ENCODE peak calls at places on chromosomes 11 and 22, in five cellular contexts. D, O, S, B and C are unnamed samples.
A peak's percentile ranks its signal among the peaks of the same experiment; 100 is the strongest.

GRCh38 chr22:26054846-26055245 is 114.4 kb upstream of the SEZ6L start:
- DNase-seq in D (no peak), O (no peak), S (no peak), B (no peak), C (no peak)

GRCh38 chr11:91700854-91701253 is 523.8 kb upstream of the FAT3 start:
- DNase-seq in D (no peak), O (no peak), S (no peak), B (no peak), C (no peak)

GRCh38 chr11:112417339-112417738 is 156.7 kb upstream of the PLET1 start:
- DNase-seq in D (no peak), O (no peak), S (no peak), B (no peak), C (no peak)

GRCh38 chr11:121194731-121195596 is 93.9 kb downstream of the TECTA start:
- DNase-seq in D (peak; percentile 31), O (peak; percentile 62), S (peak; percentile 59), B (peak; percentile 63), C (peak; percentile 69)

GRCh38 chr11:50182486-50182885 is 149.8 kb downstream of the OR4C45 start:
- DNase-seq in D (no peak), O (no peak), S (no peak), B (no peak), C (no peak)

GRCh38 chr11:12917830-12918229 is 91.3 kb upstream of the RASSF10 start:
- DNase-seq in D (no peak), O (no peak), S (no peak), B (no peak), C (no peak)

GRCh38 chr11:47861762-47862161 is 13.6 kb upstream of the NUP160 start:
- DNase-seq in D (no peak), O (no peak), S (no peak), B (no peak), C (no peak)

GRCh38 chr11:64852804-64853520 is 8.5 kb upstream of the CDC42BPG start:
- DNase-seq in D (no peak), O (no peak), S (no peak), B (no peak), C (no peak)

GRCh38 chr22:40221055-40221414 is 43.3 kb downstream of the TNRC6B start:
- DNase-seq in D (no peak), O (no peak), S (no peak), B (no peak), C (no peak)

GRCh38 chr11:116578971-116579687 is 193.7 kb downstream of the BUD13 start:
- DNase-seq in D (no peak), O (no peak), S (peak; percentile 23), B (no peak), C (peak; percentile 73)

GRCh38 chr11:44793350-44794090 is 66.8 kb downstream of the TSPAN18 start:
- DNase-seq in D (no peak), O (peak; percentile 23), S (no peak), B (no peak), C (peak; percentile 76)

GRCh38 chr22:29632672-29633071 is 29.2 kb downstream of the NF2 start:
- DNase-seq in D (no peak), O (no peak), S (no peak), B (no peak), C (no peak)

GRCh38 chr22:39598017-39598965 is 27.7 kb downstream of the CACNA1I start:
- DNase-seq in D (no peak), O (peak; percentile 98), S (no peak), B (peak; percentile 57), C (no peak)

GRCh38 chr11:110076388-110076965 is 16.7 kb upstream of the ZC3H12C start:
- DNase-seq in D (no peak), O (peak; percentile 26), S (no peak), B (no peak), C (no peak)

GRCh38 chr11:112588252-112588668 is 327.6 kb upstream of the PLET1 start:
- DNase-seq in D (peak; percentile 40), O (peak; percentile 59), S (peak; percentile 71), B (peak; percentile 83), C (peak; percentile 69)

GRCh38 chr11:110715541-110715940 is 3.3 kb upstream of the ARHGAP20 start:
- DNase-seq in D (no peak), O (no peak), S (no peak), B (no peak), C (no peak)

GRCh38 chr22:25006354-25006753 is 53.8 kb downstream of the KIAA1671 start:
- DNase-seq in D (no peak), O (no peak), S (no peak), B (no peak), C (no peak)

GRCh38 chr11:95084509-95084908 is 5.1 kb upstream of the ENDOD1 start:
- DNase-seq in D (no peak), O (no peak), S (no peak), B (no peak), C (no peak)

GRCh38 chr11:132058211-132058772 is 687.9 kb downstream of the NTM start:
- DNase-seq in D (no peak), O (no peak), S (no peak), B (no peak), C (no peak)

GRCh38 chr11:106466441-106467190 is 389.2 kb downstream of the AASDHPPT start:
- DNase-seq in D (no peak), O (no peak), S (peak; percentile 36), B (no peak), C (no peak)

GRCh38 chr22:17284917-17285316 is 65.7 kb upstream of the ADA2 start:
- DNase-seq in D (no peak), O (no peak), S (no peak), B (no peak), C (no peak)

GRCh38 chr11:107651672-107652071 is 60.2 kb downstream of the SLN start:
- DNase-seq in D (no peak), O (no peak), S (no peak), B (peak; percentile 6), C (no peak)

GRCh38 chr11:19632435-19632834 is 80.2 kb upstream of the NAV2 start:
- DNase-seq in D (no peak), O (no peak), S (no peak), B (no peak), C (peak; percentile 21)

GRCh38 chr22:23084453-23085350 is 14.4 kb downstream of the GNAZ start:
- DNase-seq in D (no peak), O (peak; percentile 51), S (no peak), B (no peak), C (no peak)

GRCh38 chr11:1198766-1199688 is 23.8 kb upstream of the MUC5B start:
- DNase-seq in D (no peak), O (no peak), S (no peak), B (no peak), C (peak; percentile 36)

GRCh38 chr22:44924098-44924497 is 85.7 kb downstream of the PHF21B start:
- DNase-seq in D (no peak), O (no peak), S (no peak), B (no peak), C (no peak)

GRCh38 chr11:110032257-110032656 is 60.9 kb upstream of the ZC3H12C start:
- DNase-seq in D (no peak), O (no peak), S (no peak), B (no peak), C (no peak)

GRCh38 chr11:104003491-104003890 is 32.9 kb upstream of the DDI1 start:
- DNase-seq in D (no peak), O (no peak), S (no peak), B (no peak), C (no peak)

GRCh38 chr22:47392729-47393128 is 630.3 kb downstream of the TBC1D22A start:
- DNase-seq in D (no peak), O (no peak), S (no peak), B (no peak), C (no peak)

GRCh38 chr11:122375687-122376399 is 259.8 kb upstream of the BLID start:
- DNase-seq in D (peak; percentile 36), O (no peak), S (no peak), B (peak; percentile 54), C (no peak)

GRCh38 chr22:31613286-31613903 is 48.6 kb downstream of the PISD start:
- DNase-seq in D (no peak), O (no peak), S (no peak), B (no peak), C (no peak)
- TF ChIP-seq YY1 in D (no peak), O (no peak), S (no peak), B (no peak), C (no peak)

GRCh38 chr11:15618583-15619032 is 503.9 kb downstream of the INSC start:
- DNase-seq in D (no peak), O (no peak), S (peak; percentile 13), B (no peak), C (no peak)

GRCh38 chr11:15613799-15614198 is 499.1 kb downstream of the INSC start:
- DNase-seq in D (no peak), O (no peak), S (no peak), B (no peak), C (no peak)

GRCh38 chr11:15617126-15617525 is 502.4 kb downstream of the INSC start:
- DNase-seq in D (no peak), O (no peak), S (no peak), B (no peak), C (no peak)

GRCh38 chr11:15615412-15616096 is 500.8 kb downstream of the INSC start:
- DNase-seq in D (no peak), O (no peak), S (no peak), B (no peak), C (no peak)

DNA sequence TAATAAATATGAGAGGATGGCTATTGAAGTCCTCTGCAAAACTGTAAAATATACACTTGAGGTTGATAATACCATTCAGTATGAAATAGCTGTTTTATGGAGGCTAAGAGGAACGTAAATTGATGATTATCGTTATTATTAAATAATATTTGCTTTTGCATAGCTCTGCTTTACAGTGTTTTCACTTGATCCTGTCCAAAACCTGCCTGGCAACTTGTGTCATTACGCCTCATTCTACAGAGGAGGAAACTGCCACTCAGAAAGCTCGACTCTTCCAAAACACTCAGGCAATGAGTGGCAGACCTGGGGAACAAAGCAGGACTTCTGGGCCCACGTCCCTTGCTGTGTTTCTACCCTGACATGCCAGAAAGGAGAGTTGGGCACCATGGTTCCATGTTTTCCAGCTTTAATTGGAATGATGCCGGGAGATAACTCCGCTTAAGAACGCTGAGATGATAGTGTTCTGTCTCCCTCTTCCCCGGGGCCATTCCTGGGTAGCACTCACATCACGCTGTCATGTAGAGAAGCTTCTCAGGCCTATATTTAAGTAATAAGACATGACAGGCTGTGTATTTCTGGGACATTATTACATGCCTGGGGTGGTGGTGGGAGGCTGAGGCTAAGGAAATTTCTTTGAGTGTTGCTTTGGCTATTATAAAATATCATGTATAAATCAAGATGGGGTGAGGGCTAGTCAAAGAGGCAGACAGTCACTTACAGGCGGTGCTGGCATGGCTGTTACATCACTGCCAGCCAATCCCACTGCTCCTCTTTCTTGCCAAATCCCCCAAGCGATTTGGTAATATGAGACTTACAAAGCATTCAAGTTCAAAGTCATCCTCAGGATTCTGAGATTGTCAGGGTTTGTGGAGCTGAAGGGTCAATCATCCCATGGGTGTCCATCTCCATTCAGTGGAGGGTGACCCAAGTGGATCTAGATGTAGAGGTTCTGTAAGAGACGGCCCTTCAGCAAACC is 501.7 kb downstream of the INSC start:
- DNase-seq in D (no peak), O (no peak), S (no peak), B (no peak), C (peak; percentile 49)
- TF ChIP-seq REST in D (no peak), O (no peak), S (no peak), B (no peak), C (no peak)

GRCh38 chr11:134376150-134376921 is 35.7 kb downstream of the B3GAT1 start:
- DNase-seq in D (no peak), O (no peak), S (no peak), B (no peak), C (no peak)
- TF ChIP-seq YY1 in D (no peak), O (no peak), S (no peak), B (no peak), C (no peak)

GRCh38 chr11:123702137-123702536 is 39.3 kb downstream of the ZNF202 start:
- DNase-seq in D (peak; percentile 9), O (no peak), S (no peak), B (no peak), C (no peak)
- TF ChIP-seq REST in D (no peak), O (no peak), S (no peak), B (no peak), C (no peak)